ENCODE peak calls at places on chromosomes 6 and 20, in four cellular contexts. E is iPS DF 6.9; Q is dorsolateral prefrontal cortex; J is CD4-positive, alpha-beta memory T cell. D is an unnamed sample.

GRCh38 chr20:10925767-10926166 is 252.0 kb upstream of the JAG1 start:
- DNase-seq in E (no peak), J (no peak), Q (no peak), D (no peak)

GRCh38 chr6:57256541-57256940 is 34.4 kb upstream of the RAB23 start:
- DNase-seq in E (no peak), Q (no peak), J (no peak), D (no peak)

GRCh38 chr20:21398505-21399057 is 1.3 kb upstream of the NKX2-4 start:
- DNase-seq in Q (no peak), E (no peak), J (no peak), D (no peak)

GRCh38 chr6:169719117-169719516 is 5.2 kb downstream of the PHF10 start:
- DNase-seq in Q (no peak), E (no peak), J (no peak), D (no peak)

GRCh38 chr6:138336221-138336620 is 41.5 kb upstream of the SMIM28 start:
- DNase-seq in E (no peak), J (no peak), Q (no peak), D (no peak)

GRCh38 chr6:47209632-47210031 is 100.1 kb downstream of the TNFRSF21 start:
- DNase-seq in J (no peak), E (no peak), Q (no peak), D (no peak)

GRCh38 chr6:43885399-43886066 is 115.5 kb downstream of the VEGFA start:
- DNase-seq in Q (no peak), E (no peak), J (no peak), D (no peak)

GRCh38 chr6:112180095-112180820 is 74.1 kb downstream of the LAMA4 start:
- DNase-seq in Q (no peak), J (peak), E (peak), D (peak)

GRCh38 chr6:132279592-132280139 is 121.6 kb downstream of the MOXD1 start:
- DNase-seq in J (peak), Q (peak), E (peak), D (peak)

GRCh38 chr6:139133272-139133671 is 1.6 kb upstream of the HECA start:
- DNase-seq in E (no peak), Q (no peak), J (no peak), D (no peak)

GRCh38 chr6:98832282-98833100 is 1.9 kb upstream of the POU3F2 start:
- DNase-seq in J (no peak), E (no peak), Q (peak), D (no peak)

GRCh38 chr6:39195792-39196385 is 33.4 kb downstream of the KCNK5 start:
- DNase-seq in J (no peak), E (no peak), Q (no peak), D (no peak)

GRCh38 chr20:47854687-47855212 is 69.5 kb upstream of the SULF2 start:
- DNase-seq in J (no peak), E (peak), Q (no peak), D (peak)

GRCh38 chr6:84161190-84161589 is 66.3 kb downstream of the CEP162 start:
- DNase-seq in J (no peak), E (no peak), Q (no peak), D (no peak)

GRCh38 chr20:10602141-10602660 is 71.6 kb downstream of the JAG1 start:
- DNase-seq in J (no peak), Q (no peak), E (no peak), D (no peak)

GRCh38 chr20:8933391-8933807 is 135.5 kb upstream of the PLCB4 start:
- DNase-seq in E (no peak), J (no peak), Q (no peak), D (no peak)

GRCh38 chr6:46208303-46208702 is 37.5 kb upstream of the ENPP5 start:
- DNase-seq in Q (no peak), E (no peak), J (no peak), D (no peak)

GRCh38 chr6:3209114-3210023 is 18.1 kb downstream of the TUBB2B start:
- DNase-seq in E (no peak), J (no peak), Q (peak), D (peak)

GRCh38 chr6:48628316-48628715 is 517.3 kb upstream of the PTCHD4 start:
- DNase-seq in E (no peak), J (no peak), Q (no peak), D (no peak)

GRCh38 chr6:84135291-84135690 is 92.2 kb downstream of the CEP162 start:
- DNase-seq in E (no peak), J (no peak), Q (no peak), D (no peak)

GRCh38 chr6:14095444-14095843 is 22.1 kb upstream of the CD83 start:
- DNase-seq in Q (no peak), E (no peak), J (no peak), D (no peak)

GRCh38 chr6:123519191-123519510 is 117.6 kb downstream of the TRDN start:
- DNase-seq in Q (peak), E (no peak), J (no peak), D (no peak)

GRCh38 chr6:67131827-67132226 is 1424.8 kb upstream of the EYS start:
- DNase-seq in J (no peak), Q (peak), E (no peak), D (no peak)

GRCh38 chr20:14434379-14435136 is 97.1 kb upstream of the FLRT3 start:
- DNase-seq in J (no peak), E (no peak), Q (no peak), D (no peak)

GRCh38 chr20:58893355-58894151 is 41.0 kb downstream of the GNAS start:
- DNase-seq in J (no peak), E (no peak), Q (no peak), D (no peak)

GRCh38 chr20:63440366-63440955 is 32.0 kb downstream of the KCNQ2 start:
- DNase-seq in E (no peak), J (no peak), Q (no peak), D (no peak)

GRCh38 chr6:47235964-47236760 is 73.5 kb downstream of the TNFRSF21 start:
- DNase-seq in E (no peak), Q (no peak), J (no peak), D (no peak)

GRCh38 chr20:16505894-16506293 is 67.4 kb downstream of the KIF16B start:
- DNase-seq in J (no peak), E (no peak), Q (no peak), D (no peak)

GRCh38 chr6:157724138-157724537 is 98.9 kb upstream of the SNX9 start:
- DNase-seq in Q (no peak), E (no peak), J (no peak), D (no peak)

GRCh38 chr6:167698540-167698939 is 128.2 kb upstream of the AFDN start:
- DNase-seq in J (no peak), E (no peak), Q (no peak), D (no peak)

GRCh38 chr6:21229061-21229460 is 364.5 kb upstream of the SOX4 start:
- DNase-seq in Q (no peak), J (no peak), E (no peak), D (no peak)

GRCh38 chr6:137958809-137959565 is 91.9 kb downstream of the TNFAIP3 start:
- DNase-seq in E (no peak), Q (no peak), J (no peak), D (no peak)

GRCh38 chr20:8431538-8432434 is 299.7 kb downstream of the PLCB1 start:
- DNase-seq in Q (no peak), J (no peak), E (no peak), D (peak)

GRCh38 chr20:22794200-22794599 is 209.8 kb upstream of the FOXA2 start:
- DNase-seq in E (no peak), J (no peak), Q (no peak), D (no peak)

GRCh38 chr6:139323511-139324445 is 32.0 kb upstream of the TXLNB start:
- DNase-seq in J (peak), Q (peak), E (peak), D (peak)

GRCh38 chr20:8255945-8256632 is 124.0 kb downstream of the PLCB1 start:
- DNase-seq in Q (no peak), E (no peak), J (no peak), D (peak)

GRCh38 chr20:5535211-5535756 is 214.9 kb upstream of the SHLD1 start:
- DNase-seq in E (no peak), J (no peak), Q (no peak), D (no peak)

GRCh38 chr20:33516882-33517281 is 27.0 kb downstream of the CBFA2T2 start:
- DNase-seq in Q (no peak), J (no peak), E (no peak), D (no peak)

GRCh38 chr20:4043329-4043728 is 28.0 kb upstream of the RNF24 start:
- DNase-seq in Q (no peak), J (no peak), E (no peak), D (no peak)

GRCh38 chr20:4045082-4045481 is 29.7 kb upstream of the RNF24 start:
- DNase-seq in E (no peak), Q (no peak), J (no peak), D (no peak)

GRCh38 chr20:4043801-4044200 is 28.4 kb upstream of the RNF24 start:
- DNase-seq in Q (no peak), E (no peak), J (no peak), D (no peak)

GRCh38 chr20:4040283-4041179 is 25.2 kb upstream of the RNF24 start:
- DNase-seq in Q (no peak), E (no peak), J (no peak), D (no peak)

DNA sequence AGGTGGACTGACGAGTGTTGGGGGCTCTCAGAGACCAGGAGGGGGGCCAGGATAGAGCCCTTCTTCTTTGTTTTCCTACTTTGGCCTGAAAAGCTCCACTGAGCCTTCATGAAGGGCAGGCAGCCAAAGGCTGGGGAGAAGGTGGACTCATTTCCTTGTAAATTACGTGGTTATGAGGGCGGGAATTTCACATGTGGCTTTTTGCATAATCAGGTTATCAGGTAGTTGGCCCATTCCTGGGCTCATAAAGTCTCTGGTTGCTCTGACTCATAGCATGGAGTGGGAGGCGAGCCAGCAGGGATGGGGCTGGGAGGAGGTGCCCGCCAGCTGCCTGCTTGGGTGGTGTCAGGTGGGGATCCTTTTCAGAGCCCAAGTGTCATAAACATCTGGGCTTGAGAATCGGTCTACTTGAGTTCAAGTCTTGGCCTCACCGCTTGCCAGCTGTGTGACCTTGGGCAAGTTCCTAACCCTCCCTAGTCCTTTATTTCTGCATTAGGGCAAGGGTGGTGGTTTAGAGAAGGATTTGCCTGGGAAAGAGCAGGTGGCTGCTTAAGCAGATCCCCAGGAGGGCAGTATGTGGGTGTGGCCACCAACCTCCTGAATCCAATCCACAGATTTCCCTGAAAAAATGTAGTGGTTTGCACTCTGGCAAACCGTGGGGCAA is 26.5 kb upstream of the RNF24 start:
- DNase-seq in Q (no peak), E (no peak), J (no peak), D (peak)
- H3K27ac ChIP-seq in Q (no peak), E (no peak), J (no peak), D (no peak)

GRCh38 chr6:82408952-82409421 is 45.4 kb downstream of the TPBG start:
- DNase-seq in E (no peak), J (no peak), Q (no peak), D (no peak)
- H3K4me3 ChIP-seq in E (no peak), J (no peak), Q (no peak), D (no peak)

GRCh38 chr6:33851959-33852358 is 48.2 kb upstream of the MLN start:
- DNase-seq in E (peak), J (peak), Q (no peak), D (peak)
- H3K27ac ChIP-seq in E (no peak), J (no peak), Q (no peak), D (no peak)

GRCh38 chr6:35302604-35303218 is 5.1 kb downstream of the DEF6 start:
- DNase-seq in Q (no peak), J (peak), E (no peak), D (peak)

GRCh38 chr6:35305117-35305516 is 7.5 kb downstream of the DEF6 start:
- DNase-seq in J (peak), E (no peak), Q (no peak), D (no peak)

GRCh38 chr6:35300848-35301247 is 3.2 kb downstream of the DEF6 start:
- DNase-seq in Q (no peak), J (peak), E (no peak), D (no peak)

GRCh38 chr6:35299674-35300073 is 2.1 kb downstream of the DEF6 start:
- DNase-seq in Q (no peak), J (no peak), E (no peak), D (no peak)

GRCh38 chr6:35304299-35304698 is 6.7 kb downstream of the DEF6 start:
- DNase-seq in E (no peak), J (no peak), Q (no peak), D (no peak)
- H3K4me3 ChIP-seq in E (no peak), J (peak), Q (no peak), D (no peak)

GRCh38 chr20:43558412-43559146 is at the start of gene SGK2:
- DNase-seq in Q (no peak), J (no peak), E (no peak), D (no peak)
- H3K27ac ChIP-seq in Q (no peak), J (no peak), E (no peak), D (no peak)

GRCh38 chr6:150600003-150600301 is 267 bp downstream of the PLEKHG1 start:
- DNase-seq in E (no peak), Q (no peak), J (no peak), D (no peak)

GRCh38 chr6:150599199-150600002 is at the start of gene PLEKHG1:
- DNase-seq in J (peak), Q (no peak), E (no peak), D (peak)

GRCh38 chr6:150600302-150601017 is 775 bp downstream of the PLEKHG1 start:
- DNase-seq in J (peak), E (peak), Q (peak), D (peak)

GRCh38 chr6:150598401-150598800 is 1.3 kb upstream of the PLEKHG1 start:
- DNase-seq in J (no peak), Q (no peak), E (no peak), D (peak)

GRCh38 chr6:150598858-150599198 is 857 bp upstream of the PLEKHG1 start:
- DNase-seq in E (no peak), J (no peak), Q (no peak), D (peak)
- H3K4me3 ChIP-seq in E (no peak), J (no peak), Q (no peak), D (no peak)

D was measured in SJCRH30.